ENCODE peak calls at places on chromosomes 6 and 20, in five cellular contexts. X, O, Y, Z and U are unnamed samples.

GRCh38 chr20:52124821-52125220 is 66.8 kb downstream of the ZFP64 start:
- DNase-seq in X (no peak), O (no peak), Y (no peak), Z (no peak), U (no peak)

GRCh38 chr20:3645309-3646066 is 17.7 kb downstream of the GFRA4 start:
- DNase-seq in Y (no peak), Z (no peak), O (no peak), X (no peak), U (no peak)

GRCh38 chr20:20085071-20085470 is 32.7 kb downstream of the CFAP61 start:
- DNase-seq in O (no peak), X (peak; percentile 25), Z (no peak), Y (no peak), U (no peak)

GRCh38 chr6:31763617-31763940 is 1.1 kb downstream of the SAPCD1 start:
- DNase-seq in Z (no peak), X (peak; percentile 69), O (no peak), Y (no peak), U (peak; percentile 59)

GRCh38 chr6:165663736-165664552 is 903 bp upstream of the PDE10A start:
- DNase-seq in X (peak; percentile 16), Z (no peak), O (no peak), Y (no peak), U (peak; percentile 19)

GRCh38 chr6:157830354-157831017 is 7.4 kb downstream of the SNX9 start:
- DNase-seq in Y (no peak), X (no peak), O (no peak), Z (no peak), U (no peak)

GRCh38 chr20:38229376-38230252 is 30.9 kb downstream of the KIAA1755 start:
- DNase-seq in X (peak; percentile 50), Z (peak; percentile 75), O (no peak), Y (no peak), U (peak; percentile 50)

GRCh38 chr20:8152183-8152582 is 20.1 kb downstream of the PLCB1 start:
- DNase-seq in O (no peak), Y (no peak), X (peak; percentile 75), Z (no peak), U (peak; percentile 82)

GRCh38 chr6:79599725-79600259 is 31.3 kb upstream of the SH3BGRL2 start:
- DNase-seq in Y (no peak), O (no peak), X (no peak), Z (no peak), U (no peak)

GRCh38 chr20:3137492-3137891 is 22.2 kb downstream of the FASTKD5 start:
- DNase-seq in X (no peak), Z (no peak), Y (no peak), O (no peak), U (peak; percentile 25)

DNA sequence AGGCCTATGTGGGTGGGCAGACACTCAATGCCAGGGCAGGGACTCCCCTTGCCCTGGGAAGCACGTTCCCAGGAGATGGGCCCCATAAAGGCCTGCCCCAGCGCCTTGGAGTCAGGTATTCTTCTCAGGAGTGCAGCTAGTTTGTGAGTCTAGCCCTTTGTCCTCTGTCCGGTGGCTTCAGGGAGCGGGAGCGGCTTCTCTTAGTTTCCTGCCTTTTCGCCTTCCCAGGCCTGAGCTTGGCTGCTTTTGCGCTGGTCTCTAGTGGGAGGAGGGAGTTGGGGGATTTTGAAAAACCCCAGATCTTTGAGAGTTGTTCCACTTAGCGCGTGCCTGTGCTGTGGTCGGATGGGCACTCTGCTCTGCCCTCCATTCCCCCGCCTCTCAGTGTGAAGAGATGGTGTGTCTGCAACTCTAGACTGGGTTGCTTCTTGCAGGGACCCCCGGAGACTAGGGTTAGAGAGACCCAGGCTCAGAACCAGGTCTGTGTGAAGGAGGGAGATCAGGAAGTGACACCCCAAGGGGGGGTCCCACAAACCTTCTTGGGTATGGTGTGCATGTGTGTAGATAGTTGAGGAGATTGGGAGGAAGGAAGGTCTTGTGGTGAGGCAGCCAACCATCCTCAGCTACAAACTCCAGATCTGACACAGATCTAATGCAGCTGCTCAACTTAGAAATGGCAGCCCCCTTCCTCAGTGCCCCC is 1.3 kb downstream of the PLCG1 start:
- DNase-seq in X (peak; percentile 51), Y (peak; percentile 30), O (peak; percentile 47), Z (no peak), U (no peak)
- H3K4me1 ChIP-seq in X (peaks cover 14% of the 10 kb centered on the region), Y (peaks cover 76% of the 10 kb centered on the region), O (peaks cover 35% of the 10 kb centered on the region), Z (peaks cover 77% of the 10 kb centered on the region), U (peaks cover 16% of the 10 kb centered on the region)

GRCh38 chr6:22647671-22648070 is 78.3 kb downstream of the HDGFL1 start:
- DNase-seq in Y (no peak), O (no peak), X (no peak), Z (no peak), U (no peak)

GRCh38 chr6:22642254-22642653 is 72.9 kb downstream of the HDGFL1 start:
- DNase-seq in O (no peak), X (no peak), Z (no peak), Y (no peak), U (peak; percentile 59)

GRCh38 chr6:22637781-22638180 is 68.4 kb downstream of the HDGFL1 start:
- DNase-seq in O (no peak), Y (no peak), Z (no peak), X (no peak), U (no peak)

DNA sequence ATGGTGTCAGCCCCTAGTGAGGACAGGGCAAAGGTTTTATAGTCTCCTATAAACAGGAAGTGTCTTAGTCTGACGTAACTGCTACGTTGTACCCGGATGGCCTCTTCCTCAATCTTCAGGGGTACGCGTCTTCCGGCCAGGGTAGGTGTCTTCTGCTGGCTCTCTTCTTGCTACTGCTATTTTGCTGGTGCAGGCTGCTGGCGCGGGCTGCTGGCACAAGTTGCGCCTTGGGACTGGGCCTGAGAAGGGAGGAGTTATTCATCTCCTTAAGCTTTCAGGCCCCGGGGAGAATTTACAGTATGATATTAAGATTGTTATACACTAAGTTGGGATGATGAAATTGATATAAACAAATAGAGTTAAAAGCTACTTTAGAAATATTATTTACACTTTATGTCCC is 74.4 kb downstream of the HDGFL1 start:
- DNase-seq in Z (no peak), O (no peak), X (no peak), Y (no peak), U (no peak)
- H2AFZ ChIP-seq in Z (no peak overlapping the region), O (no peak overlapping the region), X (no peak overlapping the region), Y (no peak overlapping the region), U (peak overlapping the region; percentile 48)

DNA sequence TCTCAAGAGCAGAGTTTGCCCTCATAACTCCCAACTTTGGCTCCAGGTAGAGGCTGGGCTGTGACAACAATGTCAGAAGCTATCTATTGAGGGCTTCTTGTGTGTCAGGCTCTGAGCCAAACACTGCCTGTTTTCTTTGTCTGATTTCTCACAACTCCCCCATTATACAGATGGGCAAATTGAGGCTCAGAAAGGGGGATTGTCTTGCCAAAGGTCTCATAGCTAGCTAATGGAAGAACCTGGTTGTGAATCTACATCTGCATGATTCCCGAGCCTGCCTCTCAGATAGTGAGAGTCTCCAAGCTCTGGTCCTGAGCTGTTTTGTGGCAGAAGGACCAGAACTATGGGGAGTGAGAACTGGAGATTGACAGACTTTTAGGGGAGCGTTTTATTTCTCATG is 1.4 kb downstream of the CD40 start:
- DNase-seq in X (no peak), Y (peak; percentile 20), O (no peak), Z (no peak), U (no peak)
- H3K4me3 ChIP-seq in X (no peak overlapping the region), Y (peak overlapping the region; percentile 81), O (no peak overlapping the region), Z (no peak overlapping the region), U (no peak overlapping the region)

DNA sequence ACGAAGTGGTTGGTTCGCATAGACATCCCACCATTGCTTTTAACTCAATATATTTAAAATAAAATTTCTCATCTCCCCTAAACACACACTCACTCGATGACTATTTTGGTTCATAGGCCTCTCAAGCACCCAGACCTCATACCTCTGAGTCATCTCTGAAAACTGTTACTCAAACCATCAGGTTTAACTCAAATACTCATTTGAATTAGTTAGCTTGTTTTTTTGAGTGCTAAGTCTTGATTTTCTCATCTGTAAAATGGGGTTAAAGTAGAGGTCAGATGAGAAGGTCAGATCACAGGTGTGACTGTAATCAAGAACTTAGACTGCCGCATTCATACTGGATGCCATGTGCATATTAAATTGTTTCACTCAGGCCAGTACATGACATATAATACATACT is 243.9 kb upstream of the TENT5A start:
- DNase-seq in X (peak; percentile 89), Z (no peak), O (no peak), Y (no peak), U (peak; percentile 69)
- H3K4me1 ChIP-seq in X (peaks cover 43% of the 10 kb centered on the region), Z (no peaks in the 10 kb centered on the region), O (no peaks in the 10 kb centered on the region), Y (no peaks in the 10 kb centered on the region), U (peaks cover 19% of the 10 kb centered on the region)

DNA sequence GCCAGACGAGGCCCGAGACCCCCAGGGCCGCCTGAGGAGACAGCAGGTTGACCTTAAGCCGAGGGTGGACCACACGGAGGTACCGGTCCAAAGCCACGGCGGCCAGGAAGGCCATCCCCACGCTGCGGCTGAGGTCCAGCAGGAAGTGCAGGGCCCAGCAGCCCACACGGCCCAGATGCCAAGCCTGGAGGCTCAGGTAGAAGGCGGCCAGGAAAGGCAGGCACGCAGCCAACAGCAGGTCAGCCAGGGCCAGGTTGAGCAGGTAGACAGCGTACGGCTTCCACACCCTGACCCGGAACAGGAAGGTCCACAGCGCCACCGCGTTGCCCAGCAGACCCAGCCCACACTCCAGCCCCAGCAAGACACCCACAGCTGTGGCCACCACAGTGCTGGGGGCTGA is 366 bp downstream of the GPR31 start:
- DNase-seq in X (no peak), O (no peak), Z (no peak), Y (no peak), U (no peak)
- H2AFZ ChIP-seq in X (no peak overlapping the region), O (no peak overlapping the region), Z (no peak overlapping the region), Y (peak overlapping the region; percentile 35), U (no peak overlapping the region)

DNA sequence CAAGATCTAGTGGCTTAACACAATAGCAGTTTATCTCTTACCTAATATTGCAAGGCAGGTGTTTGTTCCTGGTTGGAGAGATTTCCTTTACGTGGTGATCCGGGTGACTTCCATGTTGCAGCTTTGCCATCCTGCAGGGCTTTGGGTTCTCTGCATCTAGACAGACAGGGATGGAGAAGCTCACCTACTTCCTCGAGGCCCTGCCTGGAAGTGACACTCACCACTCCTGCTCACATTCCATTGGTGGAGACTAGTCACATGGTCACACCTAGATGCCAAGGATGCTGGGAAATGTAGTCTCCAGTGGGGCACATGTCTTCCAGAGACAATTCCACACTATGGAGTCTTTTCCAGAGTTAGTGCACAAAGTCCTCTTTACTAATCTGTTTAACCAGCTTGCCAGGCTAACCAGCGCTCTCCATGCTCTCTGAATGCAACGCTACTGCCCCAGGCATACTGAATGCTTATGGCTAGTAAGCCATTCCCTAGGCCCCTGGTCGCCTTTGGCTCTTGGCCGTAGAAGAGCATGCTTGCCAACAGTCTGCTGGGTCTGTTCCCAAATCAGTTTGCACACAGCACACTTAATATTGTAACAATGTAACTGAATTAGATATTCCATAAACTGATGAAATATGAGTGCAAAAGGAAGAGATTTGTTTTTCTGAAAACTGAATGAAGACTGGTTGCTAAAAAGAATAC is 6.7 kb upstream of the KCNK15 start:
- DNase-seq in Y (peak; percentile 91), X (peak; percentile 85), Z (peak; percentile 86), O (peak; percentile 78), U (peak; percentile 63)
- H3K4me3 ChIP-seq in Y (peak overlapping the region; percentile 67), X (peak overlapping the region; percentile 26), Z (peak overlapping the region; percentile 43), O (no peak overlapping the region), U (no peak overlapping the region)

DNA sequence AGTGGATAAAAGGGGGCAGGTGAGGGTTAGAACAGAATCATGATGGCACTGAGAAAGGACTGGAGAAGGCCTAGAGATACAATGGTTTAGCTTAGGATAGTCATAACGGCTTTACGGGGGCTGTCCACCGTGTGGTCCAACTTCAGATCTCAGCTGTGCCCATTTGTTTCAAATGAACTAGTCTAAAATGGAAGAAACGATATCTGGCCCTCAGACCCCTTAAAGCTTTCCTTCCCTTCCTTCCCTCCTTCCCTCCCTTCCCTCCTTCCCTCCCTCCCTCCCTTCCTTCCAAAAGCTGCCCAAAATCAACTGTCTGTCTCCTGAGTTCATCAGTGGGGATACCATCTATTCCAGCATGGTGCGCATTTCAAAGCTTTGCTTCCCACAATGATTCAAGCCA is 27.9 kb downstream of the TRAM2 start:
- DNase-seq in Y (no peak), Z (no peak), X (no peak), O (no peak), U (no peak)
- H3K4me1 ChIP-seq in Y (peaks cover 77% of the 10 kb centered on the region), Z (peaks cover 100% of the 10 kb centered on the region), X (peaks cover 96% of the 10 kb centered on the region), O (peaks cover 66% of the 10 kb centered on the region), U (peaks cover 77% of the 10 kb centered on the region)

GRCh38 chr6:131773284-131773950 is 34.4 kb upstream of the ENPP1 start:
- DNase-seq in O (no peak), X (no peak), Y (no peak), Z (no peak), U (no peak)
- H2AFZ ChIP-seq in O (no peak overlapping the region), X (no peak overlapping the region), Y (no peak overlapping the region), Z (no peak overlapping the region), U (no peak overlapping the region)